ENCODE peak calls at places on chromosomes 5 and 9, in four cellular contexts. J is HCT116, S is esophagus squamous epithelium, Y is left ventricle myocardium inferior. F is an unnamed sample. For H3K4me1, the result is how much of the 10 kb centered on the place peaks cover.

GRCh38 chr5:163571755-163572154 is 66.3 kb downstream of the MAT2B start:
- DNase-seq in J (no peak), S (no peak), Y (no peak), F (no peak)

GRCh38 chr5:152164860-152165259 is 240.2 kb upstream of the GLRA1 start:
- DNase-seq in J (no peak), S (no peak), Y (no peak), F (no peak)

GRCh38 chr5:173888473-173889135 is 455 bp downstream of the CPEB4 start:
- DNase-seq in J (no peak), S (no peak), Y (no peak), F (peak)

GRCh38 chr9:114057161-114057560 is 20.9 kb downstream of the AMBP start:
- DNase-seq in J (no peak), S (no peak), Y (no peak), F (no peak)

GRCh38 chr9:114503522-114504340 is 1.5 kb downstream of the WHRN start:
- DNase-seq in J (no peak), S (no peak), Y (no peak), F (no peak)

GRCh38 chr5:179345429-179346321 is at the start of gene ADAMTS2:
- DNase-seq in J (no peak), S (no peak), Y (peak), F (peak)

GRCh38 chr5:123659495-123659894 is 147.5 kb downstream of the CSNK1G3 start:
- DNase-seq in J (no peak), S (no peak), Y (no peak), F (no peak)

GRCh38 chr5:177035982-177036381 is 13.5 kb downstream of the ZNF346 start:
- DNase-seq in J (no peak), S (no peak), Y (no peak), F (no peak)

GRCh38 chr9:129497064-129497836 is 123.7 kb downstream of the C9orf50 start:
- DNase-seq in J (no peak), S (no peak), Y (peak), F (peak)

GRCh38 chr5:66302344-66302743 is 158.2 kb downstream of the SREK1 start:
- DNase-seq in J (no peak), S (no peak), Y (no peak), F (no peak)

GRCh38 chr5:66306105-66306843 is 162.2 kb downstream of the SREK1 start:
- DNase-seq in J (peak), S (no peak), Y (no peak), F (peak)

GRCh38 chr5:66306844-66307315 is 162.8 kb downstream of the SREK1 start:
- DNase-seq in J (no peak), S (no peak), Y (no peak), F (peak)

GRCh38 chr5:66312291-66312690 is 168.2 kb downstream of the SREK1 start:
- DNase-seq in J (no peak), S (no peak), Y (no peak), F (no peak)

GRCh38 chr5:66307647-66308257 is 163.7 kb downstream of the SREK1 start:
- DNase-seq in J (peak), S (no peak), Y (no peak), F (no peak)
- H3K27ac ChIP-seq in J (no peak), S (no peak), Y (peak), F (no peak)

DNA sequence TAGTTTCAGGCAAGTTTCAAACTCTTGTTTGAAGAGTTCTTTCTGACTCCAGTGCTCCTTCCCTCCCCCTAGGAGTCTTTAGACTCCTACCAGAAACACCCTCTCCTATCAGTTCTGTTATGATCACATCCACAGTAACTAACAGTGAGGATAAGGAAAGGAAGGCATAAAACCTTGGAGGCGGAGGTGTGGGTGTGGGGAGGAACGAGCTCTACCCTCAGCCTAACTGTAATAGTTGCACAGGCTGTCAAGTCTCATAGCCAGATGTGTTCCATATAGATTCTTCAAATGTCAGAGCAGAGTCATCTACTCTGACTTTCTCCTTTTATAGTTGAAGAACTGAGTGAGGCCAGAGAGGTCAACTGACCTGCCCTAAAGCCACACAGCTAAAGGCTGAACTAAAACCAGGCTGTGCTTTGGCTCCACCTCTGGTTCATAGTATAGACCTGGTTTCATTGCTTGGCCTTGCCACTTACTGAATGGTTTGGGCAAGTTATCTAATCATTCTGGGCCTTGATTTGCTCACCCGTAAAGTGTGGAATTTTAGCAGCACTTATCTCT is 34.4 kb upstream of the PIK3R1 start:
- DNase-seq in J (no peak), S (no peak), Y (no peak), F (no peak)
- TF ChIP-seq CTCF in J (no peak), S (no peak), Y (no peak), F (no peak)

DNA sequence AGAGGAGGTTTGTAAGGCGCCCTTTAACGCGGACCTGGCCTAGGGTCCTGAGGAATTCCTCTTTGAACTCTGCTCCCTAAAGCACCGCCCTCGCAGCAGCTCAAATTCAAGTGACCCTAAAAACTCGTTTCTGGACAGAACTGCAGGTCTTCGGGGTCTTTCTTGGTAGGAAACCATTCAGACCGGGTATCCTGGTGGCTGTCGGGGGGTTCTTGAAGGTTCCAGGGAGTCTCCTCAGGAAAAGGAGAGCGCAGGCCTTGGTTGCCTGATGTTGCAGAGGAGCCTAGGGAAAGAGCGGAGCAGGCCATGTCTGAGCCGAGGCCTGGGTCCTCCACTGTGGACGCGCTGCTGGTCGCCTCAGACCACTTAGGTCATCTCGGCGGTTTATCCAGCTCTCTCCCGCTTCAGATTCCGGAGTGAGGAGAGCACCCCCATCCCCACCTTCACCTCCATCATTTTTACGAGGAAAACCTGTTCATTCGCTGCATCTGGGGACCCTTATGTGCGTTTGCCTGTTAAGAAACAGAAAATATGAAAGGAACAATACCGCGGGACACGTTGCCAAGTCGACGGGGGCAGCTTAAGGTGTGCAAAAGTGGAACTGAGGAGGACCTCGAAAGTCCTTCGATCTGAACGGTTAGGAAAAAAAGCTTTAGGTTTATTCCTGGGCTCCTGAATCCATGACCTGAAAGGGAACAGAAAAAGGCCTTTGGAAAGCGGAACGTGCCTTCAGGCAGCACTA is 299.4 kb downstream of the PARP8 start:
- DNase-seq in J (no peak), S (no peak), Y (no peak), F (no peak)
- H3K4me1 ChIP-seq in J (under half), S (under half), Y (half or more), F (under half)

GRCh38 chr5:59544573-59544972 is 349.0 kb downstream of the PDE4D start:
- DNase-seq in J (no peak), S (no peak), Y (no peak), F (no peak)
- H3K27ac ChIP-seq in J (no peak), S (no peak), Y (no peak), F (no peak)

GRCh38 chr9:89008346-89009048 is 17.2 kb downstream of the S1PR3 start:
- DNase-seq in J (no peak), S (no peak), Y (no peak), F (no peak)

GRCh38 chr9:89010056-89010455 is 18.8 kb downstream of the S1PR3 start:
- DNase-seq in J (no peak), S (no peak), Y (no peak), F (no peak)

GRCh38 chr9:89007568-89007967 is 16.3 kb downstream of the S1PR3 start:
- DNase-seq in J (no peak), S (no peak), Y (no peak), F (no peak)

GRCh38 chr9:89010526-89011089 is 19.3 kb downstream of the S1PR3 start:
- DNase-seq in J (no peak), S (no peak), Y (no peak), F (no peak)

GRCh38 chr9:89009049-89009840 is 18.0 kb downstream of the S1PR3 start:
- DNase-seq in J (no peak), S (no peak), Y (no peak), F (no peak)
- TF ChIP-seq CTCF in J (no peak), S (no peak), Y (no peak), F (no peak)

DNA sequence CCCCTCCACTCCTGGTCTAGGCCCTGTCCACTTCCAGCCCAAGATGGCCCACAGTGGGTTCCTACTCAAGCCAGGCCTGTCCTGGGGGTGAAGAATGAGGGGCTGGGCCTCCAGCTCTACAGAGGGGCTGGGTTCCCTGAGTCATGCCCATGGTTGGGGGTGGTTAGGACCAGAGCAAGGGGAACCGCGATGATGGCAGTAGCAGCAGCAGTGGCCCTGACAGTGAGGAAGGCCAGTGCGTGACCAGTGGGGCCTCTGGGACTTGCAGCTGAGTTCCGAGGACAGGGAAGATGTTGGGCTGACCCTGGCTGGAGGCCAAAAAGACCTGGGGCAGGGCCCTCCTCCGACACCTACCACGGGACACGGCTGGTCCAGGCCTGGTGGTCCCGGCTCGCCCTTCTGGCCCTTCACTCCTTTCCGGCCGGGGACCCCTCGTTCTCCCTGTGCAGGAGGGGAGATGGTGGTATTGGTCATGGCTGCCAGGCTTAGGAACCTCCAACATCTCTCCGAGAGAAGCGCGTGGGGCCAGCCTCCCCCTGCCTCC is 9.2 kb upstream of the PHYKPL start:
- DNase-seq in J (no peak), S (no peak), Y (no peak), F (no peak)
- H3K4me1 ChIP-seq in J (under half), S (under half), Y (half or more), F (under half)

F was measured in heart right ventricle.